ENCODE peak calls at places on chromosomes 16 and 17, in eight cellular contexts. One of them, this sample, is unnamed.

GRCh38 chr16:87723224-87723619 is 42.6 kb downstream of the KLHDC4 start:
- DNase-seq in CD4-positive, alpha-beta T cell: no peak
- DNase-seq in GM13977: peak; percentile 74
- DNase-seq in neural progenitor cell: no peak
- DNase-seq in fibroblast of the aortic adventitia: peak; percentile 2
- DNase-seq in Calu3: no peak
- DNase-seq in lower lobe of right lung: no peak
- DNase-seq in AG09319: no peak
- DNase-seq in this sample: peak; percentile 12

GRCh38 chr17:19398301-19399181 is 11.6 kb upstream of the MFAP4 start:
- DNase-seq in fibroblast of the aortic adventitia: peak; percentile 49
- DNase-seq in Calu3: peak; percentile 16
- DNase-seq in neural progenitor cell: no peak
- DNase-seq in CD4-positive, alpha-beta T cell: no peak
- DNase-seq in lower lobe of right lung: peak; percentile 76
- DNase-seq in GM13977: no peak
- DNase-seq in AG09319: no peak
- DNase-seq in this sample: peak; percentile 48

GRCh38 chr17:78526231-78527025 is 50.8 kb downstream of the DNAH17 start:
- DNase-seq in lower lobe of right lung: no peak
- DNase-seq in neural progenitor cell: peak; percentile 39
- DNase-seq in GM13977: no peak
- DNase-seq in AG09319: no peak
- DNase-seq in Calu3: peak; percentile 67
- DNase-seq in CD4-positive, alpha-beta T cell: no peak
- DNase-seq in fibroblast of the aortic adventitia: no peak
- DNase-seq in this sample: no peak

GRCh38 chr16:88531931-88532433 is 38.2 kb upstream of the ZC3H18 start:
- DNase-seq in GM13977: no peak
- DNase-seq in neural progenitor cell: no peak
- DNase-seq in lower lobe of right lung: no peak
- DNase-seq in AG09319: no peak
- DNase-seq in fibroblast of the aortic adventitia: no peak
- DNase-seq in Calu3: no peak
- DNase-seq in CD4-positive, alpha-beta T cell: no peak
- DNase-seq in this sample: no peak

GRCh38 chr16:67115649-67116048 is 5.9 kb downstream of the PHAF1 start:
- DNase-seq in Calu3: no peak
- DNase-seq in GM13977: no peak
- DNase-seq in CD4-positive, alpha-beta T cell: no peak
- DNase-seq in AG09319: no peak
- DNase-seq in fibroblast of the aortic adventitia: peak; percentile 75
- DNase-seq in lower lobe of right lung: no peak
- DNase-seq in neural progenitor cell: no peak
- DNase-seq in this sample: peak; percentile 69

GRCh38 chr17:73639926-73640325 is 4.3 kb downstream of the SDK2 start:
- DNase-seq in CD4-positive, alpha-beta T cell: no peak
- DNase-seq in neural progenitor cell: no peak
- DNase-seq in lower lobe of right lung: no peak
- DNase-seq in GM13977: no peak
- DNase-seq in fibroblast of the aortic adventitia: no peak
- DNase-seq in AG09319: no peak
- DNase-seq in Calu3: peak; percentile 6
- DNase-seq in this sample: no peak

GRCh38 chr16:813204-813915 is 12.8 kb upstream of the GNG13 start:
- DNase-seq in fibroblast of the aortic adventitia: peak; percentile 21
- DNase-seq in AG09319: no peak
- DNase-seq in lower lobe of right lung: no peak
- DNase-seq in CD4-positive, alpha-beta T cell: peak; percentile 36
- DNase-seq in neural progenitor cell: peak; percentile 86
- DNase-seq in GM13977: peak; percentile 82
- DNase-seq in Calu3: peak; percentile 76
- DNase-seq in this sample: no peak

GRCh38 chr17:50055055-50055425 is 870 bp upstream of the ITGA3 start:
- DNase-seq in CD4-positive, alpha-beta T cell: no peak
- DNase-seq in AG09319: no peak
- DNase-seq in GM13977: no peak
- DNase-seq in fibroblast of the aortic adventitia: no peak
- DNase-seq in lower lobe of right lung: peak; percentile 86
- DNase-seq in Calu3: peak; percentile 95
- DNase-seq in neural progenitor cell: peak; percentile 26
- DNase-seq in this sample: peak; percentile 92

GRCh38 chr17:33531311-33531710 is 238.2 kb upstream of the ASIC2 start:
- DNase-seq in CD4-positive, alpha-beta T cell: no peak
- DNase-seq in GM13977: no peak
- DNase-seq in neural progenitor cell: no peak
- DNase-seq in lower lobe of right lung: no peak
- DNase-seq in AG09319: no peak
- DNase-seq in fibroblast of the aortic adventitia: no peak
- DNase-seq in Calu3: no peak
- DNase-seq in this sample: no peak

GRCh38 chr17:5915337-5915736 is 154.8 kb upstream of the WSCD1 start:
- DNase-seq in lower lobe of right lung: no peak
- DNase-seq in CD4-positive, alpha-beta T cell: no peak
- DNase-seq in neural progenitor cell: no peak
- DNase-seq in AG09319: no peak
- DNase-seq in fibroblast of the aortic adventitia: no peak
- DNase-seq in GM13977: no peak
- DNase-seq in Calu3: no peak
- DNase-seq in this sample: no peak

GRCh38 chr16:74064120-74064735 is 232.4 kb upstream of the PSMD7 start:
- DNase-seq in CD4-positive, alpha-beta T cell: no peak
- DNase-seq in AG09319: no peak
- DNase-seq in fibroblast of the aortic adventitia: no peak
- DNase-seq in Calu3: no peak
- DNase-seq in lower lobe of right lung: no peak
- DNase-seq in neural progenitor cell: no peak
- DNase-seq in GM13977: no peak
- DNase-seq in this sample: no peak

GRCh38 chr17:21199311-21199710 is 14.7 kb downstream of the TMEM11 start:
- DNase-seq in lower lobe of right lung: no peak
- DNase-seq in fibroblast of the aortic adventitia: peak; percentile 79
- DNase-seq in neural progenitor cell: peak; percentile 23
- DNase-seq in AG09319: peak; percentile 11
- DNase-seq in CD4-positive, alpha-beta T cell: no peak
- DNase-seq in GM13977: no peak
- DNase-seq in Calu3: no peak
- DNase-seq in this sample: no peak

GRCh38 chr17:29576214-29577008 is 7.9 kb downstream of the TP53I13 start:
- DNase-seq in AG09319: no peak
- DNase-seq in CD4-positive, alpha-beta T cell: no peak
- DNase-seq in lower lobe of right lung: no peak
- DNase-seq in Calu3: no peak
- DNase-seq in neural progenitor cell: no peak
- DNase-seq in fibroblast of the aortic adventitia: no peak
- DNase-seq in GM13977: no peak
- DNase-seq in this sample: no peak

GRCh38 chr16:89026121-89026612 is 49.2 kb upstream of the CBFA2T3 start:
- DNase-seq in GM13977: no peak
- DNase-seq in CD4-positive, alpha-beta T cell: no peak
- DNase-seq in neural progenitor cell: no peak
- DNase-seq in lower lobe of right lung: no peak
- DNase-seq in Calu3: no peak
- DNase-seq in fibroblast of the aortic adventitia: no peak
- DNase-seq in AG09319: no peak
- DNase-seq in this sample: peak; percentile 62

DNA sequence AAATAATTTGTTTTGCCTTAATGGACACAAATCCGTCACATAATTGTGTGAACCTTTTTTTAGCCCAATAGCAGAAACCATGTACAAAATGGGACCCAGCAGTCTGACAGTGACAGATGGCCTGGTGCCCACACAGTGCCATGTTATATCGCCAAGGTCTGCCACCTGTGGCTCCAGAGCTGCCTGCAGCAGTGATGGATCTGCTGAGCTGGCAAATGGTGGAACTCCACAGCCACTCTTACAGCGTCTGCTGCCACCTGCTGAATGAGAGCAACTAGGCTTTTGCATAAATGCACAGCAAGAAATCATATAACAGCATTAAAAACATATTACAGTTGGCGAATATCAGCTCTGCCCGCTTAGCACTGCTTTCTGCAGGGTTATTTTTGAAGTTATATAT is 59.4 kb downstream of the NUP93 start:
- DNase-seq in AG09319: no peak
- DNase-seq in lower lobe of right lung: peak; percentile 52
- DNase-seq in Calu3: peak; percentile 59
- DNase-seq in fibroblast of the aortic adventitia: peak; percentile 59
- DNase-seq in neural progenitor cell: no peak
- DNase-seq in CD4-positive, alpha-beta T cell: no peak
- DNase-seq in GM13977: no peak
- DNase-seq in this sample: peak; percentile 68
- TF ChIP-seq CTCF in AG09319: peak; percentile 41
- TF ChIP-seq CTCF in lower lobe of right lung: peak; percentile 39
- TF ChIP-seq CTCF in Calu3: no peak
- TF ChIP-seq CTCF in fibroblast of the aortic adventitia: peak; percentile 54
- TF ChIP-seq CTCF in neural progenitor cell: peak; percentile 36
- TF ChIP-seq CTCF in CD4-positive, alpha-beta T cell: no peak
- TF ChIP-seq CTCF in GM13977: peak; percentile 12
- TF ChIP-seq CTCF in this sample: peak; percentile 49

GRCh38 chr17:44221862-44222111 is 2.3 kb upstream of the UBTF start:
- DNase-seq in GM13977: no peak
- DNase-seq in AG09319: no peak
- DNase-seq in neural progenitor cell: no peak
- DNase-seq in lower lobe of right lung: no peak
- DNase-seq in CD4-positive, alpha-beta T cell: no peak
- DNase-seq in Calu3: peak; percentile 45
- DNase-seq in fibroblast of the aortic adventitia: no peak
- DNase-seq in this sample: no peak

GRCh38 chr17:44219636-44220210 is at the start of gene UBTF:
- DNase-seq in lower lobe of right lung: peak; percentile 76
- DNase-seq in GM13977: peak; percentile 72
- DNase-seq in fibroblast of the aortic adventitia: peak; percentile 43
- DNase-seq in Calu3: peak; percentile 83
- DNase-seq in neural progenitor cell: peak; percentile 91
- DNase-seq in CD4-positive, alpha-beta T cell: peak; percentile 72
- DNase-seq in AG09319: no peak
- DNase-seq in this sample: peak; percentile 40

GRCh38 chr17:44222112-44222869 is 2.8 kb upstream of the UBTF start:
- DNase-seq in neural progenitor cell: peak; percentile 84
- DNase-seq in CD4-positive, alpha-beta T cell: no peak
- DNase-seq in GM13977: peak; percentile 84
- DNase-seq in lower lobe of right lung: peak; percentile 84
- DNase-seq in fibroblast of the aortic adventitia: peak; percentile 87
- DNase-seq in Calu3: peak; percentile 81
- DNase-seq in AG09319: no peak
- DNase-seq in this sample: peak; percentile 72

GRCh38 chr17:44220211-44221071 is 966 bp upstream of the UBTF start:
- DNase-seq in GM13977: peak; percentile 75
- DNase-seq in neural progenitor cell: peak; percentile 71
- DNase-seq in Calu3: peak; percentile 67
- DNase-seq in fibroblast of the aortic adventitia: peak; percentile 61
- DNase-seq in CD4-positive, alpha-beta T cell: peak; percentile 50
- DNase-seq in lower lobe of right lung: peak; percentile 70
- DNase-seq in AG09319: no peak
- DNase-seq in this sample: peak; percentile 42

DNA sequence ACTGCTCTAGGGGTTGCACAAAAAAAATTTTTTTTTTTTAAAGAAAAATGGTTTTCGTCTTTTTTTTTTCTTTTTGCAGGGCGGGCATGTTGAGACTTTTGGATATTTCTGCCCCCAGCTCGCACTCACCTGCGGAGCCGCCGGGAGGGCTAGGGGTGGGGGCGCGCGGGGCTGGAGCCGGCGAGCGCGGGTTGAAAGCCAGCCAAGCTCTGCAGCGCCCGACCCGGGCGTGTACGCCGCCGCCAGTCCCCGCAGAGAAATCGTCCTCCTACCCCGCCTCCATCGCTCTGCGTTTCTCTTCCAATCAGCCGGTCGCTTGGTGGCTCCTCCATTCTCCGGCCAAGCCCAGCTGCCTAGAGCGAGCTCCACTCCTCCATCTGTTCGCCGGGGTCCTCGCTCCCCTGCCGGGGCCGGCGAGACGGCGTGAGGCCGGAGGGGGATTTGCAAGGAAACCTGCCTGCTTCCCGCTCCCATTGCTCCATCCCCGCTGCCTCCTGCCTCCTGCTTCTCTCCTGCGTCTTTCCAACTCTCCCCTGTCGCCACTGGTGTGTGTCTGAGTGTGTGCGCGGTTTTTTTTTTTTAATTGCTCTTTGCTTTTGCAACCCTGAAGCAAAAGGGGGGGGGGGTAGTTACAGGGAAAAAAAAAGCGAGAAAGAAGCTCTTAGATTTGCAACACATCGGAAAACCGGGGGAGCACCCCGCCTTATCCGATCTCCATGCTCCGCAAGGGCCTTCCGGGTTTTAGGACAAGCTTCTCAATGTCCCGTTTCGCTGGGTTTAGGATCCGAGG is 1.8 kb upstream of the UBTF start:
- DNase-seq in AG09319: no peak
- DNase-seq in neural progenitor cell: peak; percentile 92
- DNase-seq in Calu3: peak; percentile 76
- DNase-seq in CD4-positive, alpha-beta T cell: peak; percentile 45
- DNase-seq in GM13977: peak; percentile 87
- DNase-seq in fibroblast of the aortic adventitia: peak; percentile 77
- DNase-seq in lower lobe of right lung: peak; percentile 82
- DNase-seq in this sample: peak; percentile 80
- TF ChIP-seq CTCF in AG09319: no peak
- TF ChIP-seq CTCF in neural progenitor cell: no peak
- TF ChIP-seq CTCF in Calu3: no peak
- TF ChIP-seq CTCF in CD4-positive, alpha-beta T cell: no peak
- TF ChIP-seq CTCF in GM13977: no peak
- TF ChIP-seq CTCF in fibroblast of the aortic adventitia: no peak
- TF ChIP-seq CTCF in lower lobe of right lung: no peak
- TF ChIP-seq CTCF in this sample: no peak

DNA sequence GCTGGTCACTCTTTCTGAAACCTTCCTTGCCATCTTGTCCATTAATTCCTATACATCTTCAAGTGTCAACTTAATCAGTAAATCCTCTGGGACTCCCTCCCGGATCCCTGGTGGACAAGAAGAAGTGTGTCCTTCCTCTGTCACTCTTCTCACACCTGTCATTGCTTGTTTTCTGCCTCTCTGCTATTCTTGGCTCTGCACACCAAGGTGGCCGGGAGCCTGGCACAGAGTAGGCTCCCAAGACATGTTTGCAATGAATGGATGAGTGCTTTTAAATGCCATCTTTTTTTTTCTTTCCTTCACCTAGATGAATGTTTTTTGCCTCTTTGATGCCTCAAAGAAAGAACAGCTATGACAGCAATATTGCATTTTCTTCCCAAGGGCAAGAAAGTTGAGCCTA is 58.0 kb upstream of the CLEC18A start:
- DNase-seq in fibroblast of the aortic adventitia: no peak
- DNase-seq in GM13977: no peak
- DNase-seq in lower lobe of right lung: no peak
- DNase-seq in CD4-positive, alpha-beta T cell: no peak
- DNase-seq in AG09319: no peak
- DNase-seq in neural progenitor cell: no peak
- DNase-seq in Calu3: no peak
- DNase-seq in this sample: no peak
- TF ChIP-seq CTCF in fibroblast of the aortic adventitia: no peak
- TF ChIP-seq CTCF in GM13977: no peak
- TF ChIP-seq CTCF in lower lobe of right lung: no peak
- TF ChIP-seq CTCF in CD4-positive, alpha-beta T cell: no peak
- TF ChIP-seq CTCF in AG09319: no peak
- TF ChIP-seq CTCF in neural progenitor cell: no peak
- TF ChIP-seq CTCF in Calu3: no peak
- TF ChIP-seq CTCF in this sample: no peak

DNA sequence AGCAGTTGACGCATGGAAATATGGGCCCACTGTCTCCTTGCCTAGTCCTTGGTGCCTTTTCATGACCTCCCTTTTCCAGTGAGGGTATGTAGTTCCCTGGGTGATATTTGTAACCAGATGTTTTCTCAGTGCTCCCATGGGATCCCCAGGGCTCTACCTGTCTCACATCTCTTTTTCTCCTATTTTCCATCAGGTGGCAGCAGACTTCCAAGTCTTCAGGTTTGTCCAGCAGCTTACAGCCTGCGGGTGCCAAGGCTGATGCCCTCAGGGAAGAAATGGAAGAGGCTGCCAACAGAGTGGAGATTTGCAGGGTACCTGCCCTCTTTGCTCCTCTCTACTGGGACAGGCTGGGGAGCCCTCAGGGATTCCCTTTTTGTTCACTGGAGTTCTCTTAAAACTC is 89.1 kb downstream of the ELAC2 start:
- DNase-seq in CD4-positive, alpha-beta T cell: no peak
- DNase-seq in Calu3: no peak
- DNase-seq in lower lobe of right lung: no peak
- DNase-seq in fibroblast of the aortic adventitia: peak; percentile 14
- DNase-seq in AG09319: no peak
- DNase-seq in GM13977: no peak
- DNase-seq in neural progenitor cell: peak; percentile 33
- DNase-seq in this sample: peak; percentile 32
- TF ChIP-seq CTCF in CD4-positive, alpha-beta T cell: no peak
- TF ChIP-seq CTCF in Calu3: no peak
- TF ChIP-seq CTCF in lower lobe of right lung: no peak
- TF ChIP-seq CTCF in fibroblast of the aortic adventitia: peak; percentile 20
- TF ChIP-seq CTCF in AG09319: peak; percentile 19
- TF ChIP-seq CTCF in GM13977: peak; percentile 12
- TF ChIP-seq CTCF in neural progenitor cell: peak; percentile 48
- TF ChIP-seq CTCF in this sample: peak; percentile 16

This sample was measured in MCF 10A.